ENCODE peak calls at places on chromosome 12, in six cellular contexts. Y is stomach, T is heart left ventricle, R is prostate gland, N is ovary, B is spleen. X is an unnamed sample.

GRCh38 chr12:65657635-65658034 is 166.6 kb upstream of the HMGA2 start:
- DNase-seq in Y (no peak), T (no peak), R (no peak), N (no peak), B (no peak), X (no peak)

GRCh38 chr12:69000540-69001243 is 67.7 kb upstream of the CPM start:
- DNase-seq in Y (no peak), T (no peak), R (no peak), N (no peak), B (no peak), X (no peak)

GRCh38 chr12:24698972-24699371 is 249.9 kb downstream of the BCAT1 start:
- DNase-seq in Y (no peak), T (no peak), R (no peak), N (no peak), B (no peak), X (no peak)

GRCh38 chr12:6374028-6374780 is 1.2 kb downstream of the SCNN1A start:
- DNase-seq in Y (no peak), T (no peak), R (no peak), N (no peak), B (peak), X (peak)

GRCh38 chr12:64655141-64655540 is 44.8 kb downstream of the RASSF3 start:
- DNase-seq in Y (no peak), T (no peak), R (no peak), N (no peak), B (no peak), X (no peak)

GRCh38 chr12:98916106-98916505 is 271.0 kb downstream of the APAF1 start:
- DNase-seq in Y (no peak), T (no peak), R (no peak), N (no peak), B (no peak), X (no peak)

GRCh38 chr12:131391399-131391798 is 319.5 kb upstream of the SFSWAP start:
- DNase-seq in Y (no peak), T (no peak), R (no peak), N (no peak), B (peak), X (no peak)

GRCh38 chr12:120496353-120497340 is 734 bp downstream of the DYNLL1 start:
- DNase-seq in Y (peak), T (peak), R (peak), N (peak), B (peak), X (peak)

GRCh38 chr12:1619599-1619998 is 9.4 kb upstream of the WNT5B start:
- DNase-seq in Y (no peak), T (peak), R (no peak), N (no peak), B (peak), X (peak)

GRCh38 chr12:58803893-58804292 is 116.4 kb downstream of the LRIG3 start:
- DNase-seq in Y (no peak), T (no peak), R (no peak), N (no peak), B (no peak), X (no peak)

GRCh38 chr12:99767809-99768208 is 120.3 kb downstream of the GARIN6 start:
- DNase-seq in Y (no peak), T (no peak), R (no peak), N (no peak), B (no peak), X (no peak)

GRCh38 chr12:63151898-63152700 is 1.1 kb upstream of the AVPR1A start:
- DNase-seq in Y (no peak), T (peak), R (no peak), N (no peak), B (no peak), X (peak)

DNA sequence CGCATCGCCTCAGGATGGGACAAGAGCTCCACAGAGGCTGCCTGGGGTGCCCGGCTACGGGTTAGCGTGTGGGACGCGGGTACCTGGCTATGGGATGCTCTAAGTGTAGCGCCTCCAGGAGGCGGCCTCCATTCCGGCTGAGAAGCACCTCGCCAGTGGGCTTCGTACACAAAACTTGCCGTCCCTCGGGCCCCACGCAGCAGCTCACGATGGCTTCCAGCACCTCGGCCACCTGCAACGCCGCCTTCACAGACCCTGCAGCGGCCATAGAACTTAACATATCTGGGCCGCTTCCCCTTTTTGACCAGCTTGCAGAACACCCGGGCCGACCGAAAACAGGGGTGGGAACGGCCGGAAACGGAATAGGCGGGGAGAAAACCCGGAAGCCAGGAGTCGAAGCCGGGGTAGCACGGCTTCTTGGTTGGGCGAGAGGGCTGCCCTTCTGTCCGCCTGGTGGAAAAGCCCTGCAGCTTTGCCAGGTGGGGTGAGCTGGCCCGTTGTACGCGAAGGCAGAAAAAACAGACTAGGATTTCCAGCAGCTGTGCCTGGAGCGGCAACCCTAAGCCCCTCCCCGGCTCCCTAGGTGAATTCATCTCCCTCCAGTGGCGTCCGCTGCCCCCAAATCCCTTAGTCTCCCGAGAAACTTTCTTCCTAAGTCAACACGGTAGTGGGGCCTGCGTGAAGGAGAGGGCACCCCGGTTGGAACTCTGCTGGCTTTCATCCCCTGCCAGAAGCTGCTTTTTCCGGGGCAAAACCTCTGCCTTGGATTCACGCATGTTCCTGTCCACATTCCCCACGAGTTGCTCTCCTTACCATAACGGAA is at the start of gene BBS10:
- DNase-seq in Y (peak), T (peak), R (peak), N (peak), B (peak), X (peak)
- TF ChIP-seq POLR2A in Y (no peak), T (no peak), R (no peak), N (no peak), B (peak), X (peak)

GRCh38 chr12:31339831-31340622 is 14.1 kb upstream of the SINHCAF start:
- DNase-seq in Y (no peak), T (no peak), R (no peak), N (no peak), B (no peak), X (no peak)
- H3K27ac ChIP-seq in Y (no peak), T (no peak), R (no peak), N (no peak), B (no peak), X (no peak)

GRCh38 chr12:54444202-54444601 is 25.1 kb upstream of the ITGA5 start:
- DNase-seq in Y (no peak), T (no peak), R (no peak), N (no peak), B (no peak), X (no peak)
- TF ChIP-seq POLR2A in Y (no peak), T (no peak), R (no peak), N (no peak), B (no peak), X (no peak)

DNA sequence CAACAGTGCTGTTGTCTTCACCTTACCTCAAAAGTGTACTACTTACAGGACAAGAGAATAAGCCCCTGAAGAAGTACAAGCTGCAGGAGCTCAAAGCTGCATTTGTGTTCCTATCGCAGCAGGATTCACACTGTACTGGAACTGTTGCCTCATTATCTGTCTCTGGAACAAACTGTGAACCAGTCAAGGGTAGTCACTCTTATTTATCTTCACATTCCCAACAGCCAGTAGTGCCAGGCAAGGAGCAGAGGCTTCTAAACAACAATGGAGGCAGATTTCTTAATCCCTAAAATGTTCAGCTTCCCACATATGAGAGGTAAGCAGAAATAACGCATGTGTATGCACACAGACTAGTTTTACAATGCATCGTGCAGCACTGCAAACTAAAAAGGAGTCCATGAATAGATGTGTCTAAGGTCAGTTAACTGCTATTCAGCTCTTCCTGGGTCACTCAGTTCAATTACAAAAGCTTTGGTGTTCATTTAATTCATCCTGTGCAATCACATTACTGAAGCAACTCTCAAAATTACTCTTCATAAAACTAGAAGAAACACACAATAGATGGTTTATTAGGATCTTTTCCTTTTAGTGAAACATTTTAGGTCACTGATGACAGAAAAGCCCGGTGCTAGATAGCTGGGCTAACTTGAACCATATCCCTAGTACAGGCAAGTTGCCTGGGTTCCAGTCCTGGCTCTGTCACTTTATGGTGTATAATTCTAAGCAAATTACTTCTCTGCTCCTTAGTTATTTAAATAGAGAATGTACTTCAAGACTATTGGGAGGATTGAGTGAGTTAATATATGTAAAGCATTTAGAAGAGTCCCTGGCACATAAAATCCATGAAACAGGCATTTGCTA is 2.7 kb downstream of the APPL2 start:
- DNase-seq in Y (no peak), T (no peak), R (no peak), N (no peak), B (no peak), X (no peak)
- H3K27ac ChIP-seq in Y (no peak), T (peak), R (peak), N (no peak), B (no peak), X (peak)

DNA sequence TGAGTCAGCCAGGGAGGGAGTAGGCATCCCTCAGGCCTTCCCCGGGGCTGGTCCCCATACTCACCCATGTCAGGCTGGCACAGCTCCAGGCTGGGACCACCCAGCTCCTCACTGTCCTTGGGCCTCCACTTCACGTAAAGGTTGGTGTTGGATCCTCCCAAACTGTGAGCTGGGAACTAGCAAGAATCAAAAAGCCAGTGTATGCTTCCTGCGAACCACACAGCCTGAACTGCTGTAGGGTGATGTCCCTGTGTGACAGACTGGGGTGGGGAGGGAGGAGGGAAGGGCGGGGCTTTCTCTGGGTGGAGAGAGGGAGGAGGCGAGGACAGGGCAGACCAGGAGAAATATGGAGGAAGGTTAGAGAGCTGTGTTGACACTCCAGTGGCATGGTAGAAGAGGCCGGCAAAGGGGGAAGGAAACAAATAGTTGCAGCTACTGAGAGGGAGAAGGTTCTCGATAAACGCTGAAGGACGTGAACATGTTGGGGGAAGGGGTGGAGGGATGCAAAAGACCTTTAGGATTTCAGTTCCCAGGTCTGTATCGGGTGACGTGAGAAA is 6.1 kb upstream of the BAZ2A start:
- DNase-seq in Y (peak), T (peak), R (peak), N (peak), B (peak), X (peak)
- TF ChIP-seq POLR2A in Y (peak), T (peak), R (peak), N (peak), B (no peak), X (peak)

DNA sequence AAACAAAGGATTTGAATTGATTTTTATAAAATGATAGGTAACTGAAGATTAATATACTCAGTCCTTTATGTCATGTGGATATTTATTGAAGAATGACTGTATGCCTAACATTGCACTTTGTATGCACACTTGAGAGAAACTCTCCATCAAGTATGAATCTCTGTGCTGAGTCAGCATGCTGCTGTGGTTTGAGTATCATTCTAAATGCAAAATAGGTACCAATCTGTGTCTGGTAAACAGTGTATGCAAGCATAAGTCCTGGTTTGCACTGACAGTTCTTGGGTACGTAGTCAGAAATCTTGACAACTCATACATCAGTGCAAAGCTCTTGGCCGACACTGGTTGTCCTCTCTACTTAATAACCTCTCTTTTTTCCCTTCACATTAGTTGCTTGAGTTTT is 21.9 kb downstream of the MGAT4C start:
- DNase-seq in Y (no peak), T (no peak), R (no peak), N (no peak), B (no peak), X (no peak)
- H3K27ac ChIP-seq in Y (no peak), T (no peak), R (no peak), N (no peak), B (no peak), X (no peak)

DNA sequence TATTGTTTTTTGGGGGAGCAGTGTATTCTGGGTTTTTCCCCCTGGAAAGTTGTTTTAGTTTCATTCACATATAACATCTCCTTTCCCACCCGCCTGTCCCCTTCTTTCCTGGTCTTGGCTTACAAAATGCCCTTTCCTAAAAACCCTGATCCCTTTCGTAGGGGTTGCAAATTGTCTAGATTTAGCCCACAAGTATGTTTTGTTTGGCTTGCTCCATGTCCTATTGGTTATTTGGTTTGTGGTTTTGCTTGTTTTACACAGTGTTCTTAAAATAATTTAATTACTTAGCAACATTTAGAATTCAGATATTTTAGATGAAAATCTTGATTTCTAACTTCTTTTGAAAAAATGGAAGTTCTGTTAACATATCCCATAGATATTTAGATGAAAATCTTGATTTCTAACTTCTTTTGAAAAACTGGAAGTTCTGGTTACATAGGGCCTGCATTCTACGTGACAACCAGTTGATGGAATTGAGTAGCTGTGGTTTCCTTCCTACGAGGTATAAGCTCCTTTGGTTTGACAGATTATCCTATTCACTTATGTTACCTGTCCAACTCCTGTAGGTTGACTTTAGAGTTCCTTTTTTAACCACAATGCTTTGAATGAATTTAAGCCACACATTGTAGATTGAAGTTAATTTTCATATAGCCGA is 89.2 kb upstream of the TMEM263 start:
- DNase-seq in Y (no peak), T (no peak), R (no peak), N (no peak), B (no peak), X (no peak)
- TF ChIP-seq POLR2A in Y (no peak), T (no peak), R (no peak), N (no peak), B (no peak), X (no peak)

GRCh38 chr12:110741795-110742717 is 635 bp downstream of the PPP1CC start:
- DNase-seq in Y (peak), T (no peak), R (no peak), N (no peak), B (no peak), X (peak)
- H3K27ac ChIP-seq in Y (peak), T (peak), R (peak), N (peak), B (peak), X (peak)

GRCh38 chr12:110343114-110343513 is 60.4 kb downstream of the ANAPC7 start:
- DNase-seq in Y (no peak), T (no peak), R (no peak), N (no peak), B (no peak), X (no peak)

GRCh38 chr12:110338754-110339153 is 57.7 kb downstream of the ATP2A2 start:
- DNase-seq in Y (no peak), T (no peak), R (no peak), N (no peak), B (no peak), X (no peak)

GRCh38 chr12:110339184-110339952 is 58.3 kb downstream of the ATP2A2 start:
- DNase-seq in Y (no peak), T (no peak), R (peak), N (no peak), B (no peak), X (no peak)

GRCh38 chr12:110342157-110342556 is 61.1 kb downstream of the ATP2A2 start:
- DNase-seq in Y (no peak), T (no peak), R (no peak), N (no peak), B (no peak), X (no peak)

GRCh38 chr12:110340706-110341105 is 59.7 kb downstream of the ATP2A2 start:
- DNase-seq in Y (no peak), T (no peak), R (no peak), N (no peak), B (no peak), X (no peak)
- TF ChIP-seq POLR2A in Y (no peak), T (no peak), R (no peak), N (no peak), B (no peak), X (no peak)

X was measured in transverse colon.